ENCODE peak calls at places on chromosomes 3 and 15, in six cellular contexts. One of them, this sample, is unnamed.

GRCh38 chr3:7309707-7310106 is 448.8 kb downstream of the GRM7 start:
- DNase-seq in HepG2: no peak
- DNase-seq in K562: no peak
- DNase-seq in GM12878: no peak
- DNase-seq in SK-N-SH: no peak
- DNase-seq in GM12891: no peak
- DNase-seq in this sample: no peak

GRCh38 chr3:160784853-160785252 is 28.8 kb downstream of the PPM1L start:
- DNase-seq in SK-N-SH: no peak
- DNase-seq in K562: no peak
- DNase-seq in HepG2: no peak
- DNase-seq in GM12891: no peak
- DNase-seq in GM12878: no peak
- DNase-seq in this sample: no peak

GRCh38 chr3:31534036-31534435 is 1.3 kb downstream of the STT3B start:
- DNase-seq in SK-N-SH: peak
- DNase-seq in GM12878: peak
- DNase-seq in HepG2: peak
- DNase-seq in GM12891: no peak
- DNase-seq in K562: no peak
- DNase-seq in this sample: no peak

GRCh38 chr3:179688847-179689246 is 36.0 kb downstream of the USP13 start:
- DNase-seq in HepG2: no peak
- DNase-seq in SK-N-SH: no peak
- DNase-seq in GM12891: no peak
- DNase-seq in GM12878: no peak
- DNase-seq in K562: no peak
- DNase-seq in this sample: no peak

GRCh38 chr3:195319060-195319459 is 48.1 kb upstream of the XXYLT1 start:
- DNase-seq in HepG2: no peak
- DNase-seq in SK-N-SH: no peak
- DNase-seq in GM12891: no peak
- DNase-seq in GM12878: no peak
- DNase-seq in K562: no peak
- DNase-seq in this sample: no peak

GRCh38 chr3:58452176-58452575 is 18.5 kb upstream of the PDHB start:
- DNase-seq in SK-N-SH: no peak
- DNase-seq in HepG2: peak
- DNase-seq in GM12878: no peak
- DNase-seq in K562: no peak
- DNase-seq in GM12891: no peak
- DNase-seq in this sample: no peak

GRCh38 chr3:53694051-53694450 is 152.2 kb downstream of the CHDH start:
- DNase-seq in GM12878: no peak
- DNase-seq in HepG2: no peak
- DNase-seq in SK-N-SH: no peak
- DNase-seq in K562: no peak
- DNase-seq in GM12891: no peak
- DNase-seq in this sample: no peak

GRCh38 chr3:130839815-130840214 is 54.1 kb upstream of the ATP2C1 start:
- DNase-seq in SK-N-SH: no peak
- DNase-seq in K562: no peak
- DNase-seq in HepG2: no peak
- DNase-seq in GM12891: peak
- DNase-seq in GM12878: no peak
- DNase-seq in this sample: no peak

GRCh38 chr3:56364665-56365064 is 103.6 kb downstream of the ERC2 start:
- DNase-seq in GM12878: no peak
- DNase-seq in HepG2: no peak
- DNase-seq in SK-N-SH: no peak
- DNase-seq in K562: no peak
- DNase-seq in GM12891: no peak
- DNase-seq in this sample: no peak

GRCh38 chr3:65406470-65406869 is 632.2 kb downstream of the MAGI1 start:
- DNase-seq in HepG2: peak
- DNase-seq in GM12891: no peak
- DNase-seq in GM12878: no peak
- DNase-seq in K562: no peak
- DNase-seq in SK-N-SH: no peak
- DNase-seq in this sample: no peak

GRCh38 chr15:61033938-61034792 is 194.9 kb downstream of the RORA start:
- DNase-seq in GM12891: no peak
- DNase-seq in K562: no peak
- DNase-seq in GM12878: no peak
- DNase-seq in SK-N-SH: no peak
- DNase-seq in HepG2: no peak
- DNase-seq in this sample: no peak

GRCh38 chr3:45491344-45491743 is 103.0 kb downstream of the LARS2 start:
- DNase-seq in GM12891: no peak
- DNase-seq in GM12878: no peak
- DNase-seq in K562: no peak
- DNase-seq in HepG2: no peak
- DNase-seq in SK-N-SH: no peak
- DNase-seq in this sample: no peak

GRCh38 chr3:71415708-71416108 is 167.8 kb downstream of the FOXP1 start:
- DNase-seq in HepG2: peak
- DNase-seq in GM12878: no peak
- DNase-seq in SK-N-SH: no peak
- DNase-seq in K562: no peak
- DNase-seq in GM12891: no peak
- DNase-seq in this sample: no peak

GRCh38 chr3:13480340-13481318 is 523 bp downstream of the HDAC11 start:
- DNase-seq in GM12891: no peak
- DNase-seq in GM12878: no peak
- DNase-seq in HepG2: no peak
- DNase-seq in SK-N-SH: no peak
- DNase-seq in K562: no peak
- DNase-seq in this sample: no peak

GRCh38 chr15:92438471-92438870 is 44.8 kb downstream of the ST8SIA2 start:
- DNase-seq in K562: no peak
- DNase-seq in SK-N-SH: no peak
- DNase-seq in GM12878: no peak
- DNase-seq in HepG2: no peak
- DNase-seq in GM12891: no peak
- DNase-seq in this sample: no peak

GRCh38 chr15:78192826-78193594 is 41.4 kb downstream of the ACSBG1 start:
- DNase-seq in GM12891: no peak
- DNase-seq in GM12878: no peak
- DNase-seq in K562: no peak
- DNase-seq in SK-N-SH: no peak
- DNase-seq in HepG2: no peak
- DNase-seq in this sample: no peak
- TF ChIP-seq TAF1 in GM12891: no peak
- TF ChIP-seq TAF1 in GM12878: no peak
- TF ChIP-seq TAF1 in K562: no peak
- TF ChIP-seq TAF1 in SK-N-SH: no peak
- TF ChIP-seq TAF1 in HepG2: no peak
- TF ChIP-seq TAF1 in this sample: no peak

GRCh38 chr3:59514865-59515482 is 465.1 kb upstream of the CFAP20DC start:
- DNase-seq in K562: no peak
- DNase-seq in SK-N-SH: no peak
- DNase-seq in HepG2: no peak
- DNase-seq in GM12878: no peak
- DNase-seq in GM12891: no peak
- DNase-seq in this sample: no peak
- TF ChIP-seq POLR2AphosphoS5 in K562: no peak
- TF ChIP-seq POLR2AphosphoS5 in SK-N-SH: no peak
- TF ChIP-seq POLR2AphosphoS5 in HepG2: no peak
- TF ChIP-seq POLR2AphosphoS5 in GM12878: no peak
- TF ChIP-seq POLR2AphosphoS5 in GM12891: no peak
- TF ChIP-seq POLR2AphosphoS5 in this sample: no peak

GRCh38 chr3:47010910-47011309 is 31.4 kb downstream of the NBEAL2 start:
- DNase-seq in SK-N-SH: no peak
- DNase-seq in GM12891: no peak
- DNase-seq in HepG2: no peak
- DNase-seq in K562: no peak
- DNase-seq in GM12878: no peak
- DNase-seq in this sample: no peak
- TF ChIP-seq TAF1 in SK-N-SH: no peak
- TF ChIP-seq TAF1 in GM12891: no peak
- TF ChIP-seq TAF1 in HepG2: no peak
- TF ChIP-seq TAF1 in K562: no peak
- TF ChIP-seq TAF1 in GM12878: no peak
- TF ChIP-seq TAF1 in this sample: no peak

GRCh38 chr3:129441782-129442181 is 1.8 kb downstream of the IFT122 start:
- DNase-seq in GM12878: no peak
- DNase-seq in K562: no peak
- DNase-seq in HepG2: no peak
- DNase-seq in GM12891: no peak
- DNase-seq in SK-N-SH: peak
- DNase-seq in this sample: no peak
- TF ChIP-seq POLR2AphosphoS5 in GM12878: no peak
- TF ChIP-seq POLR2AphosphoS5 in K562: no peak
- TF ChIP-seq POLR2AphosphoS5 in HepG2: no peak
- TF ChIP-seq POLR2AphosphoS5 in GM12891: no peak
- TF ChIP-seq POLR2AphosphoS5 in SK-N-SH: no peak
- TF ChIP-seq POLR2AphosphoS5 in this sample: no peak

GRCh38 chr15:100778831-100779288 is 100.8 kb upstream of the ALDH1A3 start:
- DNase-seq in SK-N-SH: no peak
- DNase-seq in HepG2: no peak
- DNase-seq in K562: no peak
- DNase-seq in GM12878: no peak
- DNase-seq in GM12891: no peak
- DNase-seq in this sample: no peak
- TF ChIP-seq TAF1 in SK-N-SH: no peak
- TF ChIP-seq TAF1 in HepG2: no peak
- TF ChIP-seq TAF1 in K562: no peak
- TF ChIP-seq TAF1 in GM12878: no peak
- TF ChIP-seq TAF1 in GM12891: no peak
- TF ChIP-seq TAF1 in this sample: no peak

DNA sequence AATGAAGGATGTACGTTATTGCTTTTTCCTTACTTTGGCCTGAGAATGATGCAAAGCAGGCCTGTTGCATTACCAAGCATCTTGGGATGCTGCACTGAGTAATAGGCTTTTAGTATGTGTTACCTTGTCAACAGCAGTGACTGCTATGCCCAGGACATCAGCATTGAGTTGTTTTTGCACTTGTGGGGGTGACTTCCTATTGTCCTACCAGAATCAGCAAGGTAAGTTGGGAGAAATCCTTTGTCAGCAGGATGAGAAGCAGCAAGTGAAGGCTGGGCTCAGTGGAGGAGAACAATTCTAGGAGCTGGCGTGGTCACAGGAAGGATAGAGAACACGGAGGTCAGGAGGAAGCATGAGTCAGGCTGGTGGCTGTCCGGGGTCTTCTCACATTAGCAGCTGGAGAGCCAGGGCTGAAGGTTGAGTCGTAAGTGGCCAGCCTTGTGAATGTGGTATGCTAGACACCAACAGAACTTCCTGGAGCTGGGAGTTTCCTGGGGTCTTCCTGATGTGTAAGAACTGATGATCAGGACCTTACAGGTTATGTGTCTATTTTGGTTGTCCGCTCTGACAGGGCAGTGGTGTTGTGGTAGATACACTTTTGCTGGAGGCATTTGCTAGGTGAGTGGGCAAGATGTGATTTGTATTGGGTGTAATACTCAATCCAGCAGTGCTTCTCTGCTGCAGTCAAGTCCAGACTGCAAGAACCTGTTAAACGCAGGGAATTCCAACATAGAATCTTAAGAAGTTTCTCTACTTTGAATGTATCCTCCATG is 142.7 kb downstream of the FNDC3B start:
- DNase-seq in SK-N-SH: no peak
- DNase-seq in HepG2: no peak
- DNase-seq in K562: no peak
- DNase-seq in GM12878: no peak
- DNase-seq in GM12891: no peak
- DNase-seq in this sample: no peak
- TF ChIP-seq POLR2AphosphoS5 in SK-N-SH: no peak
- TF ChIP-seq POLR2AphosphoS5 in HepG2: no peak
- TF ChIP-seq POLR2AphosphoS5 in K562: no peak
- TF ChIP-seq POLR2AphosphoS5 in GM12878: no peak
- TF ChIP-seq POLR2AphosphoS5 in GM12891: no peak
- TF ChIP-seq POLR2AphosphoS5 in this sample: no peak

GRCh38 chr3:126312326-126312725 is 44.9 kb downstream of the KLF15 start:
- DNase-seq in GM12878: no peak
- DNase-seq in SK-N-SH: no peak
- DNase-seq in HepG2: no peak
- DNase-seq in K562: no peak
- DNase-seq in GM12891: no peak
- DNase-seq in this sample: no peak

GRCh38 chr3:126313166-126313565 is 44.0 kb downstream of the KLF15 start:
- DNase-seq in GM12878: no peak
- DNase-seq in HepG2: no peak
- DNase-seq in K562: no peak
- DNase-seq in GM12891: no peak
- DNase-seq in SK-N-SH: no peak
- DNase-seq in this sample: no peak

GRCh38 chr3:126314305-126315082 is 42.7 kb downstream of the KLF15 start:
- DNase-seq in SK-N-SH: no peak
- DNase-seq in HepG2: no peak
- DNase-seq in GM12878: no peak
- DNase-seq in K562: no peak
- DNase-seq in GM12891: no peak
- DNase-seq in this sample: no peak

GRCh38 chr3:126315083-126315658 is 42.0 kb downstream of the KLF15 start:
- DNase-seq in K562: no peak
- DNase-seq in HepG2: no peak
- DNase-seq in GM12891: no peak
- DNase-seq in GM12878: no peak
- DNase-seq in SK-N-SH: peak
- DNase-seq in this sample: no peak

GRCh38 chr3:126313580-126314304 is 43.5 kb downstream of the KLF15 start:
- DNase-seq in HepG2: no peak
- DNase-seq in SK-N-SH: no peak
- DNase-seq in GM12891: no peak
- DNase-seq in GM12878: no peak
- DNase-seq in K562: no peak
- DNase-seq in this sample: no peak
- TF ChIP-seq TAF1 in HepG2: no peak
- TF ChIP-seq TAF1 in SK-N-SH: no peak
- TF ChIP-seq TAF1 in GM12891: no peak
- TF ChIP-seq TAF1 in GM12878: no peak
- TF ChIP-seq TAF1 in K562: no peak
- TF ChIP-seq TAF1 in this sample: no peak